ENCODE peak calls at places on chromosome 20, in four cellular contexts. S, W, M and H are unnamed samples.

GRCh38 chr20:60727425-60727824 is 524.6 kb upstream of the CDH4 start:
- DNase-seq in S (no peak), W (no peak), M (no peak), H (no peak)

GRCh38 chr20:4488407-4489339 is 233.0 kb upstream of the PRND start:
- DNase-seq in S (no peak), W (no peak), M (no peak), H (no peak)

GRCh38 chr20:48750941-48751620 is 76.7 kb downstream of the PREX1 start:
- DNase-seq in S (no peak), W (no peak), M (peak), H (no peak)

GRCh38 chr20:35870541-35871307 is 83.6 kb downstream of the SCAND1 start:
- DNase-seq in S (no peak), W (no peak), M (no peak), H (no peak)

GRCh38 chr20:23272176-23273029 is 78.2 kb upstream of the NXT1 start:
- DNase-seq in S (peak), W (no peak), M (no peak), H (no peak)

GRCh38 chr20:53337419-53338101 is 256.1 kb downstream of the ZNF217 start:
- DNase-seq in S (no peak), W (no peak), M (no peak), H (no peak)

GRCh38 chr20:58251979-58252591 is 23.6 kb upstream of the ANKRD60 start:
- DNase-seq in S (no peak), W (peak), M (no peak), H (no peak)

GRCh38 chr20:59159822-59160740 is 3.5 kb upstream of the ZNF831 start:
- DNase-seq in S (peak), W (no peak), M (no peak), H (no peak)

GRCh38 chr20:52209154-52209571 is 17.6 kb upstream of the ZFP64 start:
- DNase-seq in S (no peak), W (no peak), M (no peak), H (no peak)

GRCh38 chr20:46739441-46740213 is 30.2 kb downstream of the SLC2A10 start:
- DNase-seq in S (no peak), W (no peak), M (no peak), H (no peak)

GRCh38 chr20:4009305-4009704 is 6.1 kb downstream of the RNF24 start:
- DNase-seq in S (no peak), W (no peak), M (no peak), H (no peak)

GRCh38 chr20:3471397-3472021 is 691 bp downstream of the ATRN start:
- DNase-seq in S (no peak), W (no peak), M (no peak), H (no peak)

GRCh38 chr20:40763646-40764295 is 74.7 kb upstream of the MAFB start:
- DNase-seq in S (peak), W (no peak), M (no peak), H (no peak)

GRCh38 chr20:41960166-41960565 is 342.0 kb upstream of the CHD6 start:
- DNase-seq in S (no peak), W (no peak), M (no peak), H (no peak)

GRCh38 chr20:18524646-18525045 is 16.9 kb downstream of the SEC23B start:
- DNase-seq in S (no peak), W (no peak), M (no peak), H (no peak)

GRCh38 chr20:58850693-58851174 is at the start of gene GNAS-AS1:
- DNase-seq in S (peak), W (no peak), M (no peak), H (peak)

GRCh38 chr20:15179426-15180190 is 842.2 kb upstream of the FLRT3 start:
- DNase-seq in S (no peak), W (no peak), M (no peak), H (no peak)

GRCh38 chr20:43325926-43326325 is 131.8 kb upstream of the SRSF6 start:
- DNase-seq in S (peak), W (no peak), M (no peak), H (no peak)

GRCh38 chr20:24275946-24276705 is 193.3 kb upstream of the SYNDIG1 start:
- DNase-seq in S (no peak), W (no peak), M (no peak), H (no peak)

GRCh38 chr20:10113746-10114145 is 79.0 kb downstream of the ANKEF1 start:
- DNase-seq in S (no peak), W (no peak), M (no peak), H (no peak)

GRCh38 chr20:1313236-1313964 is 15.5 kb downstream of the SDCBP2 start:
- DNase-seq in S (peak), W (peak), M (peak), H (peak)

GRCh38 chr20:23541330-23541729 is 27.0 kb downstream of the CST9L start:
- DNase-seq in S (peak), W (peak), M (no peak), H (no peak)

GRCh38 chr20:19757973-19758887 is at the start of gene RIN2:
- DNase-seq in S (peak), W (peak), M (peak), H (peak)

GRCh38 chr20:44419131-44419844 is 56.4 kb upstream of the TTPAL start:
- DNase-seq in S (no peak), W (peak), M (peak), H (peak)

GRCh38 chr20:61263084-61263695 is 11.1 kb downstream of the CDH4 start:
- DNase-seq in S (no peak), W (no peak), M (no peak), H (no peak)

GRCh38 chr20:63653041-63653973 is at the start of gene STMN3:
- DNase-seq in S (peak), W (peak), M (peak), H (peak)
- TF ChIP-seq POLR2A in S (no peak), W (no peak), M (no peak), H (peak)

GRCh38 chr20:34710568-34710839 is 6.4 kb downstream of the TP53INP2 start:
- DNase-seq in S (no peak), W (no peak), M (no peak), H (no peak)

GRCh38 chr20:34708621-34709043 is 4.5 kb downstream of the TP53INP2 start:
- DNase-seq in S (peak), W (no peak), M (peak), H (peak)

GRCh38 chr20:34709044-34709835 is 5.1 kb downstream of the TP53INP2 start:
- DNase-seq in S (peak), W (no peak), M (peak), H (peak)

GRCh38 chr20:34710861-34711574 is 6.9 kb downstream of the TP53INP2 start:
- DNase-seq in S (no peak), W (no peak), M (peak), H (no peak)

DNA sequence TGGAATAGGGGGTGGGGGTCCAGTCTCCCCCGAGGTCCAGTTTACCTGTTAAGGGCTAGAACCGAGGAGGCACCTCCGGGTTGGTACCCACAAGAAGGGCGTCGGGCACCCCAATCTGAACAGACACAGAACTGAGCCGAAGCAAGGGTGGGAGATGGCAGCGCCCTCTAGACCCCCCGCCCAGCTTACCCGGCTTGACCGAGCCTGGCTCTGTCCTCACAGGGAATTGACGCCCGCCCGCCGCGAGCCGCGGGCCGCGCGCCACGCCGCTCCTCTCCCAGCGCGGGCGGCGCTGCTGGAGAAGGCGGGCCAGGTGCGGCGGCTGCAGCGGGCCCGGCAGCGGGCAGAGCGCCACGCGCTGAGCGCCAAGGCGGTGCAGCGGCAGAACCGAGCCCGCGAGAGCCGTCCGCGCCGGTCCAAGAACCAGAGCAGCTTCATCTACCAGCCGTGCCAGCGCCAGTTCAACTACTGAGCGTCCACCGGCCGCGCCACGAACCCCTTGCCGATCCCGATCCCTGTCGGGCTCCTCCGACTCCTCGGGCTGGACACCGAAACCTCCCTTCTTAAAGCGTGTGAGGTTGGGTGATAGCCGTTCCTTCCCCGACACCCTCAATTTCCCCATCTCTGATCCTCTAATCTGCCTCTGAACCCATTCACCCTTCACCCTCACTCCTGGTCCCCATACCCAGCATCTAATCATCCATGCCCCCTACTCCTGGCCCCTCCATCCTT is 5.9 kb downstream of the TP53INP2 start:
- DNase-seq in S (peak), W (no peak), M (peak), H (peak)
- TF ChIP-seq CTCF in S (no peak), W (peak), M (peak), H (no peak)

GRCh38 chr20:2459981-2460751 is 10.4 kb downstream of the SNRPB start:
- DNase-seq in S (no peak), W (no peak), M (no peak), H (no peak)
- TF ChIP-seq POLR2A in S (no peak), W (peak), M (no peak), H (no peak)

GRCh38 chr20:50670126-50670862 is 21.0 kb downstream of the RIPOR3 start:
- DNase-seq in S (no peak), W (peak), M (no peak), H (no peak)
- TF ChIP-seq CTCF in S (no peak), W (no peak), M (no peak), H (no peak)

DNA sequence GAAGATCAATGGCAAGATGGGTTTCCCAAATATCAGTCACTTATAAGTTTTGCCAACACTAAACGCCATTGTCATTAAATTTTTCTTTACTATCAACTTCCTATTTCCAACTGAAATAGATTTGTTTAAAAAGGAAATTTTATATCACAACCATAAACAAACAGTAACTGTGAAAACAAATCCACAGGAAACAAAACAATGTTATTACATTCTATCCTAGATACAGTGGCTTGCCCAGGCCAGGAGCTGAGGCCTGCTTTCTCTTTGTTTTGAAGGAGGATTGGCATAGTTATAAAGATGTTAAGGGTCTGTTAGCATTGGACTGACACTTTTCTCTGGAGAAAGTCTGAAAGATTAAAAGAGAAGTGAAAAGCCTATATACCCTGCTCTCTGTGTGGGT is 24.9 kb downstream of the PPP1R16B start:
- DNase-seq in S (no peak), W (no peak), M (no peak), H (no peak)
- TF ChIP-seq POLR2A in S (no peak), W (no peak), M (no peak), H (no peak)

DNA sequence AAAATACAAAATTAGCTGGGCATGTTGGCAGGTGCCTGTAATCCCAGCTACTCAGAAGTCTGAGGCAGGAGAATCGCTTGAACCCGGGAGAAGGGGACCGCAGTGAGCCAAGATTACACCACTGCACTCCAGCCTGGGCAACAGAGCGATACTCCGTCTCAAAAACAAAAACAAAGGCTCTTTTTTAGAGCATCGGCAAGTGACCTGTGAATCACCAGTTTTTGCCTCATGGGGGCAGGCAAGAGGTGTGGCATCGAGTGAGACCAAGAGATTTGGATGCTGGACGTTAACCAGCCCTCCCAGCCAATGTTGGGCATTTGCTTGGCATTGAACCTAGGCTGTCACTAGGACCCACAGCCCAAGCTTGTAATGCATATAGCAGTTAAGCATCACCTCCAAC is 14.6 kb upstream of the CDK5RAP1 start:
- DNase-seq in S (no peak), W (peak), M (no peak), H (peak)
- TF ChIP-seq CTCF in S (no peak), W (peak), M (peak), H (no peak)